ENCODE peak calls at places on chromosomes 1 and 21, in five cellular contexts. Z, O, B, Q and R are unnamed samples.

GRCh38 chr1:25616932-25617625 is 488 bp downstream of the MAN1C1 start:
- DNase-seq in Z (no peak), O (no peak), B (peak; percentile 52), Q (no peak), R (peak; percentile 80)

GRCh38 chr1:111576547-111576946 is 43.0 kb upstream of the RAP1A start:
- DNase-seq in Z (no peak), O (peak; percentile 4), B (no peak), Q (no peak), R (no peak)

GRCh38 chr21:44013380-44014088 is 1.4 kb downstream of the TRAPPC10 start:
- DNase-seq in Z (no peak), O (no peak), B (no peak), Q (peak; percentile 20), R (no peak)

GRCh38 chr1:208988811-208989222 is 594.7 kb upstream of the CAMK1G start:
- DNase-seq in Z (no peak), O (peak; percentile 19), B (no peak), Q (no peak), R (no peak)

GRCh38 chr1:21913763-21914162 is 23.3 kb downstream of the HSPG2 start:
- DNase-seq in Z (no peak), O (no peak), B (no peak), Q (no peak), R (no peak)

GRCh38 chr1:27137022-27137542 is 17.8 kb downstream of the SLC9A1 start:
- DNase-seq in Z (no peak), O (no peak), B (no peak), Q (no peak), R (no peak)

GRCh38 chr21:40173833-40174232 is 306.6 kb downstream of the PCP4 start:
- DNase-seq in Z (no peak), O (no peak), B (peak; percentile 43), Q (no peak), R (no peak)

GRCh38 chr1:29583727-29584126 is 347.4 kb downstream of the PTPRU start:
- DNase-seq in Z (no peak), O (no peak), B (no peak), Q (no peak), R (peak; percentile 34)

GRCh38 chr1:82517586-82517985 is 716.9 kb downstream of the ADGRL2 start:
- DNase-seq in Z (peak; percentile 75), O (no peak), B (peak; percentile 63), Q (peak; percentile 7), R (no peak)
- TF ChIP-seq CTCF in Z (no peak), O (no peak), B (peak; percentile 35), Q (no peak), R (peak; percentile 39)

DNA sequence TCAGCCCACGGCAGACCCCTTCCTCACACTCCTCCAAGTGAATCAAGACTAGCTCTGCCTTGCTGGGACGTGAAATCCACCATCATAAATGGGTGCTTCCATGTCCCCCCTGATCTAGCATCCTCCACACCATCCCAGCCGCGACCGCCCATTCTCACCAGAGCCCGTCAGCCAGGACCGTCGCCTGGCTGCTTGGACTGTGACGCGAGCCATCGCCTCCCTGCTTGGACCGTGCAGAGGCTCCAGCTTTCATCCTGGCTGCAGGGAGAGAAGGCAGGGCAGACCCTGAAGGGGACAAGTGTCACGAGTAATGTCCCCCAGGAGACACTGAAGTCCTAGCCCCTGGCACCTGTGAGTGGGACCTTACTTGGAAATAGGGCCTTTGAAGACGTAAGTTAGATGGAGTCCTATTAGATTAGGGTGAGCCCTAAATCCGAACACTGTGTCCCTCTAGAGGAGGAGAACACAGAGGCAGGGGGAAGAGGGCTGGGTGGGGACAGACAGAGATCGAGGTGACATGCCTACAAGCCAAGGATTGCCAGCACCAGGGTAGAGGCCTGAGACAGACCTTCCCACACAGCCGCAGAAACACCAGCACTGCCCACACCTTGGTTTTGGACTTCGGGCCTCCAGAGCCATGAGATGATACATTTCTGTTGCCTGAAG is 12.8 kb upstream of the PRKCZ start:
- DNase-seq in Z (no peak), O (no peak), B (no peak), Q (no peak), R (no peak)
- TF ChIP-seq CTCF in Z (no peak), O (no peak), B (no peak), Q (no peak), R (no peak)

DNA sequence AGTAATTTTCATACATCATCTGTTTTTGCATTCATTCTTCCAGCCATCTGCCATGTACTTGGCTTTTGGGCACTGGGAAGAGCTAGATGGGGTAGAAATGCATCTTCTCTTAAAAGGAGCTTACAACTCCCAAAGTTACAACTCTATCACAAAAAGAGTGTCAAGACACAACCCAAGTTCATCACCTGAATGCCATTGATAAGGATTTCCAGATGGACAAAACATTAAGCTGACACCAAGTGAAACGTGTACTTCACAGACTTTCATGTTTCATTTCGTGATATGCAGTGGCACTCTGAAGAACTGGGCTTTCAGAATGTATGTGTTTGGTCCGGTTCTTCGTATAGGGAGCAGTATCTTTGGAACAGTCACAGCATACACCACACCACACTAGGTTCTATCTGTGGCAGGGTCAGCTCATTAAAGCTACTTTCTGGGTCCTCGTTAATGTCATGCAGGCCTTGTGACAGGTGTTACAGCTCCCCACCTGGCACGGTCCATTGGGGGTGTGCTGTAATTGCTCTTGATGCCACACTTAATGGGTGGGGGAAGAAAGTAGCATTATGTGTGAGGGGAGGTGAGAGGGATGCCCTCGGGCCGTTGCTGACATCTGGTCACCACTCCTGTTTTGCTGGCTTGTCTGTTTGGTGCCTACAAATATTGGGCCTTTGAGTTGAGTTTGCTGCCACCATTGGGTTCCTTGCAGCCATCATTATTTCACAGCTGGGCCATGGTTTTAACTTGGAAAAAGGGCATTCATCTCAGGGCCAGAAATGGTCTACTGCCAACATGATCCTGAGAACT is 164.9 kb downstream of the NFIA start:
- DNase-seq in Z (no peak), O (no peak), B (no peak), Q (no peak), R (no peak)
- TF ChIP-seq CTCF in Z (no peak), O (no peak), B (no peak), Q (no peak), R (no peak)

DNA sequence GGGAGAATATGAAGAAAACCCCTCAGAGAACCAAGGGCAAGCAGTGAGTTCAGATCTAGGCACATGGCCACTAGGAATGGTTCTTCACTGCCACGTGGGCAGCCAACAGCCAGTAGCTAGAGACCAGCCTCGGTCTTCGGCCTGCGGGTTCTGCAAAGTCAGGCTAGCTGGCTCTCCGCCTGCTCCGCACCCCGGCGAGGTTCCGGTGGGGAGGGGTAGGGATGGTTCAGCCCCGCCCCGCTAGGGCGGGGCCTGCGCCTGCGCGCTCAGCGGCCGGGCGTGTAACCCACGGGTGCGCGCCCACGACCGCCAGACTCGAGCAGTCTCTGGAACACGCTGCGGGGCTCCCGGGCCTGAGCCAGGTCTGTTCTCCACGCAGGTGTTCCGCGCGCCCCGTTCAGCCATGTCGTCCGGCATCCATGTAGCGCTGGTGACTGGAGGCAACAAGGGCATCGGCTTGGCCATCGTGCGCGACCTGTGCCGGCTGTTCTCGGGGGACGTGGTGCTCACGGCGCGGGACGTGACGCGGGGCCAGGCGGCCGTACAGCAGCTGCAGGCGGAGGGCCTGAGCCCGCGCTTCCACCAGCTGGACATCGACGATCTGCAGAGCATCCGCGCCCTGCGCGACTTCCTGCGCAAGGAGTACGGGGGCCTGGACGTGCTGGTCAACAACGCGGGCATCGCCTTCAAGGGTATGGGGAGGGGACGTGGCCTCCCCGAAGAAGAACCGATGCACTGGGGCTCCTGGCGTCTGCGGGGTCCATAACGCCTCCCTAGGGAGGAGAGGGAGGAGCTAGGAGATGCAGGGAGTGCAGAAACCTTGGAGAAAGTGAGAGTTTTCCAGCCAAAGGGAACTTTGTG is at the start of gene CBR1:
- DNase-seq in Z (peak; percentile 96), O (peak; percentile 87), B (peak; percentile 72), Q (peak; percentile 22), R (peak; percentile 92)
- TF ChIP-seq CTCF in Z (no peak), O (no peak), B (no peak), Q (no peak), R (no peak)

GRCh38 chr1:6380037-6380436 is 13.5 kb downstream of the ACOT7 start:
- DNase-seq in Z (no peak), O (no peak), B (no peak), Q (no peak), R (no peak)

GRCh38 chr1:6384135-6384534 is 9.4 kb downstream of the ACOT7 start:
- DNase-seq in Z (no peak), O (no peak), B (no peak), Q (no peak), R (no peak)

GRCh38 chr1:6373961-6374720 is 19.4 kb downstream of the ACOT7 start:
- DNase-seq in Z (no peak), O (no peak), B (no peak), Q (no peak), R (no peak)

GRCh38 chr1:6378096-6378746 is 15.3 kb downstream of the ACOT7 start:
- DNase-seq in Z (no peak), O (no peak), B (peak; percentile 43), Q (no peak), R (no peak)
- TF ChIP-seq CTCF in Z (no peak), O (no peak), B (peak; percentile 26), Q (no peak), R (peak; percentile 20)

GRCh38 chr1:44571712-44572571 is 102.3 kb downstream of the TMEM53 start:
- DNase-seq in Z (no peak), O (peak; percentile 13), B (no peak), Q (no peak), R (no peak)
- TF ChIP-seq CTCF in Z (peak; percentile 19), O (peak; percentile 51), B (peak; percentile 53), Q (peak; percentile 36), R (peak; percentile 56)

GRCh38 chr1:193118803-193119730 is 2.8 kb upstream of the CDC73 start:
- DNase-seq in Z (no peak), O (no peak), B (no peak), Q (no peak), R (no peak)
- TF ChIP-seq CTCF in Z (no peak), O (no peak), B (no peak), Q (no peak), R (no peak)

GRCh38 chr1:159845751-159846531 is 16.5 kb downstream of the VSIG8 start:
- DNase-seq in Z (no peak), O (no peak), B (no peak), Q (no peak), R (no peak)
- TF ChIP-seq CTCF in Z (no peak), O (no peak), B (no peak), Q (no peak), R (no peak)

GRCh38 chr1:42735477-42736105 is 4.4 kb downstream of the CLDN19 start:
- DNase-seq in Z (no peak), O (no peak), B (no peak), Q (no peak), R (peak; percentile 80)

GRCh38 chr1:42735056-42735455 is 5.0 kb downstream of the CLDN19 start:
- DNase-seq in Z (no peak), O (no peak), B (no peak), Q (no peak), R (peak; percentile 81)

GRCh38 chr1:42736571-42737200 is 3.4 kb downstream of the CLDN19 start:
- DNase-seq in Z (no peak), O (no peak), B (no peak), Q (no peak), R (no peak)

GRCh38 chr1:42737257-42737656 is 2.8 kb downstream of the CLDN19 start:
- DNase-seq in Z (no peak), O (peak; percentile 43), B (no peak), Q (no peak), R (no peak)

GRCh38 chr1:42736152-42736551 is 3.9 kb downstream of the CLDN19 start:
- DNase-seq in Z (no peak), O (peak; percentile 58), B (peak; percentile 32), Q (peak; percentile 49), R (no peak)
- TF ChIP-seq CTCF in Z (no peak), O (no peak), B (peak; percentile 30), Q (no peak), R (peak; percentile 28)